ENCODE peak calls at places on chromosomes 4 and X, in six cellular contexts. D is iPS DF 6.9; P is adrenal gland; R is thyroid gland; O is pancreas; Z is CD8-positive, alpha-beta memory T cell. Y is an unnamed sample.

GRCh38 chr4:7189475-7190277 is 2.7 kb upstream of the SORCS2 start:
- DNase-seq in D (no peak), O (no peak), P (no peak), Z (no peak), R (no peak), Y (peak; percentile 56)

GRCh38 chr4:151129801-151130200 is 30.4 kb downstream of the RPS3A start:
- DNase-seq in D (no peak), Z (no peak), P (no peak), O (no peak), R (no peak), Y (no peak)

GRCh38 chr4:25258980-25259578 is 25.2 kb downstream of the PI4K2B start:
- DNase-seq in D (no peak), P (no peak), O (no peak), R (no peak), Z (no peak), Y (no peak)

GRCh38 chr4:133095591-133095990 is 53.5 kb upstream of the PCDH10 start:
- DNase-seq in P (no peak), Z (no peak), R (no peak), D (no peak), O (no peak), Y (no peak)

GRCh38 chr4:111542056-111542455 is 603.2 kb upstream of the FAM241A start:
- DNase-seq in R (no peak), O (no peak), P (no peak), D (no peak), Z (no peak), Y (no peak)

GRCh38 chrX:129779747-129780146 is at the start of gene SASH3:
- DNase-seq in O (no peak), Z (peak; percentile 44), R (peak; percentile 11), D (no peak), P (peak; percentile 60), Y (no peak)

GRCh38 chr4:177492022-177492421 is 49.8 kb upstream of the AGA start:
- DNase-seq in R (no peak), Z (no peak), P (no peak), O (no peak), D (no peak), Y (no peak)

GRCh38 chrX:121479406-121479805 is 432.0 kb downstream of the GLUD2 start:
- DNase-seq in D (no peak), P (no peak), Z (no peak), O (no peak), R (no peak), Y (peak; percentile 6)

GRCh38 chrX:115533485-115533884 is 27.5 kb upstream of the PLS3 start:
- DNase-seq in O (no peak), Z (no peak), P (no peak), D (no peak), R (no peak), Y (no peak)

GRCh38 chr4:44149242-44149641 is 299.4 kb downstream of the KCTD8 start:
- DNase-seq in O (no peak), Z (no peak), P (no peak), D (no peak), R (no peak), Y (no peak)

GRCh38 chrX:68114573-68115199 is 318.6 kb downstream of the OPHN1 start:
- DNase-seq in Z (no peak), D (no peak), O (no peak), P (no peak), R (no peak), Y (no peak)

GRCh38 chrX:35439042-35439639 is 359.0 kb upstream of the MAGEB16 start:
- DNase-seq in O (no peak), Z (no peak), P (no peak), R (no peak), D (no peak), Y (no peak)

GRCh38 chrX:120575379-120576114 is 14.8 kb upstream of the CUL4B start:
- DNase-seq in Z (no peak), O (no peak), D (no peak), R (no peak), P (no peak), Y (no peak)

GRCh38 chrX:15686818-15687685 is 22.4 kb upstream of the CLTRN start:
- DNase-seq in P (peak; percentile 76), Z (peak; percentile 29), R (peak; percentile 45), D (peak; percentile 20), O (peak; percentile 30), Y (peak; percentile 60)

GRCh38 chrX:134764202-134764785 is 106.0 kb upstream of the PLAC1 start:
- DNase-seq in R (no peak), P (no peak), Z (no peak), D (peak; percentile 39), O (no peak), Y (peak; percentile 90)

GRCh38 chr4:31613946-31614623 is 893.9 kb downstream of the PCDH7 start:
- DNase-seq in O (peak; percentile 3), R (no peak), D (no peak), Z (no peak), P (no peak), Y (no peak)

GRCh38 chrX:71103110-71103983 is 3.2 kb downstream of the CXorf65 start:
- DNase-seq in P (no peak), Z (peak; percentile 56), O (no peak), D (no peak), R (peak; percentile 5), Y (peak; percentile 77)

GRCh38 chr4:158998624-158999023 is 104.3 kb upstream of the RAPGEF2 start:
- DNase-seq in P (no peak), Z (no peak), O (no peak), R (no peak), D (no peak), Y (no peak)

GRCh38 chr4:152778656-152779512 is 646 bp downstream of the TIGD4 start:
- DNase-seq in D (no peak), P (peak; percentile 63), O (peak; percentile 24), Z (peak; percentile 3), R (peak; percentile 5), Y (peak; percentile 18)

GRCh38 chr4:24770111-24770584 is 25.2 kb upstream of the SOD3 start:
- DNase-seq in O (no peak), P (no peak), D (no peak), Z (no peak), R (no peak), Y (no peak)

GRCh38 chr4:187209921-187210613 is 486.4 kb upstream of the FAT1 start:
- DNase-seq in R (no peak), O (no peak), Z (no peak), D (no peak), P (no peak), Y (no peak)

GRCh38 chrX:17768997-17769396 is 31.7 kb downstream of the SCML1 start:
- DNase-seq in O (peak; percentile 25), P (no peak), Z (no peak), D (no peak), R (peak; percentile 73), Y (no peak)

GRCh38 chrX:135432453-135432852 is 10.7 kb downstream of the SMIM10L2A start:
- DNase-seq in D (no peak), R (no peak), Z (no peak), P (no peak), O (no peak), Y (peak; percentile 46)

GRCh38 chr4:176277162-176277904 is 8.3 kb upstream of the ASB5 start:
- DNase-seq in O (peak; percentile 57), Z (no peak), R (peak; percentile 73), P (peak; percentile 78), D (peak; percentile 25), Y (peak; percentile 17)

GRCh38 chr4:4386736-4387392 is at the start of gene NSG1:
- DNase-seq in Z (peak; percentile 29), O (no peak), D (no peak), P (peak; percentile 69), R (peak; percentile 24), Y (peak; percentile 88)

GRCh38 chr4:98626350-98626749 is 32.1 kb downstream of the TSPAN5 start:
- DNase-seq in R (peak; percentile 15), Z (no peak), P (no peak), O (no peak), D (no peak), Y (no peak)

GRCh38 chr4:81786770-81787169 is 315.1 kb upstream of the RASGEF1B start:
- DNase-seq in R (no peak), Z (no peak), D (no peak), P (no peak), O (no peak), Y (no peak)

DNA sequence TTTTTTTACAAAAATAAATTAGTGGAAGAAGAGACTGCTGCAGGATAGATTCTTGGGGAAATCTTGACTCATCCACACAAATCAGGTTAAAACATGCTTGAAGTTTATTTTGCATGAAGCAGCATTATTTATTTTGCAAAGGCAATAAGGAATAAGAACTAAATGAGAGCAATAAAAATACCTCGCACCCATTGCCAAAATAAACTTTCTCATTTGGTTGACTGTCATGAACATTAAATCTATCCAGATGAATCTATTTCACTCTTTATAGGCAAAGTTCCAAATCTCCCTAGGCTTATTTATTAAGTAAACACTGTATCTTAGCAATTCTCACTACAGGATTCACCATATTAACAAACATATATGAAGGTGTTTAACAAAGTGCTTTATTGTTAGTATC is 58.9 kb downstream of the HOPX start:
- DNase-seq in Z (no peak), P (no peak), D (no peak), R (no peak), O (no peak), Y (no peak)
- H3K36me3 ChIP-seq in Z (no peaks in the 10 kb centered on the region), P (no peaks in the 10 kb centered on the region), D (no peaks in the 10 kb centered on the region), R (no peaks in the 10 kb centered on the region), O (no peaks in the 10 kb centered on the region), Y (no peaks in the 10 kb centered on the region)

GRCh38 chr4:3059090-3059428 is 15.3 kb downstream of the HTT-AS start:
- DNase-seq in Z (no peak), R (no peak), D (no peak), P (peak; percentile 43), O (no peak), Y (no peak)
- H3K4me3 ChIP-seq in Z (no peak overlapping the region), R (no peak overlapping the region), D (no peak overlapping the region), P (no peak overlapping the region), O (no peak overlapping the region), Y (no peak overlapping the region)

GRCh38 chr4:78528327-78528726 is 23.2 kb upstream of the ANXA3 start:
- DNase-seq in R (no peak), D (no peak), Z (no peak), P (no peak), O (no peak), Y (no peak)
- H3K36me3 ChIP-seq in R (no peaks in the 10 kb centered on the region), D (peaks cover 10% of the 10 kb centered on the region), Z (no peaks in the 10 kb centered on the region), P (no peaks in the 10 kb centered on the region), O (no peaks in the 10 kb centered on the region), Y (peaks cover 1% of the 10 kb centered on the region)

GRCh38 chrX:127459784-127460183 is 592.4 kb downstream of the ACTRT1 start:
- DNase-seq in D (peak; percentile 5), O (no peak), R (no peak), Z (no peak), P (no peak), Y (peak; percentile 10)
- H3K4me3 ChIP-seq in D (no peak overlapping the region), O (no peak overlapping the region), R (no peak overlapping the region), Z (no peak overlapping the region), P (no peak overlapping the region), Y (no peak overlapping the region)

GRCh38 chr4:1976416-1977352 is 32.1 kb downstream of the NELFA start:
- DNase-seq in D (no peak), Z (no peak), O (no peak), P (peak; percentile 39), R (no peak), Y (peak; percentile 41)
- H3K36me3 ChIP-seq in D (peaks cover 23% of the 10 kb centered on the region), Z (peaks cover 12% of the 10 kb centered on the region), O (peaks cover 27% of the 10 kb centered on the region), P (no peaks in the 10 kb centered on the region), R (peaks cover 24% of the 10 kb centered on the region), Y (peaks cover 31% of the 10 kb centered on the region)

DNA sequence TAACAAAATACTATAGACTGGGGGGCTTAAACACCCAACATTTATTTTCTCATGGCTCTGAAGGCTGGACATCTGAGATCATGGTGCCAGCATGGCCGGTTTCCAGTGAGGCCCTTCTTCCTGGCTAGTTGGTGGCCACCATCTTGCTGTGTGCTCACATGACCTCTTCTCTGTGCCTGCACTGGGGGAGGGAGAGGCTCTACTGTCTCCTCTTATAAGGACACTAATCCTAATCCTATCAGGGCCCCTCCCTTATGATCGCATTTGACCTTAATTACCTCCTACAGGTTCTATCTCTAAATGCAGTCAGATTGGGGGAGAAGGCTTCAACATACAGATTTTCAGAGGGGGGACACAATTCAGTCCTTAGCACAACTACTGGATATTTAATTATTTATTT is 12.7 kb downstream of the CC2D2A start:
- DNase-seq in O (no peak), R (no peak), D (no peak), Z (no peak), P (no peak), Y (no peak)
- H3K4me3 ChIP-seq in O (no peak overlapping the region), R (no peak overlapping the region), D (no peak overlapping the region), Z (no peak overlapping the region), P (no peak overlapping the region), Y (no peak overlapping the region)

Y was measured in H7.